ENCODE peak calls at places on chromosomes 12 and 14, in six cellular contexts. R is endothelial cell of umbilical vein, P is PC-3, V is A549, S is GM12878, N is HepG2. X is an unnamed sample.

GRCh38 chr14:104926619-104927431 is 2.1 kb downstream of the PLD4 start:
- DNase-seq in P (no peak), S (peak), V (no peak), N (no peak), R (no peak), X (no peak)

GRCh38 chr14:50675597-50675996 is 7.5 kb upstream of the SAV1 start:
- DNase-seq in V (no peak), P (peak), N (no peak), R (no peak), S (no peak), X (no peak)

GRCh38 chr12:109346920-109347319 is 780 bp upstream of the MYO1H start:
- DNase-seq in N (no peak), V (no peak), S (no peak), P (no peak), R (no peak), X (no peak)

GRCh38 chr12:91902860-91903683 is 242.6 kb downstream of the BTG1 start:
- DNase-seq in V (no peak), P (no peak), S (no peak), N (no peak), R (no peak), X (no peak)

GRCh38 chr14:89067293-89067972 is 243.0 kb downstream of the TTC8 start:
- DNase-seq in P (no peak), N (no peak), V (no peak), S (no peak), R (no peak), X (no peak)

GRCh38 chr14:68167717-68168087 is 348.1 kb downstream of the RAD51B start:
- DNase-seq in N (no peak), V (no peak), S (no peak), R (no peak), P (no peak), X (no peak)

GRCh38 chr12:51759175-51759574 is 89.3 kb downstream of the FIGNL2 start:
- DNase-seq in P (peak), R (no peak), N (no peak), S (no peak), V (no peak), X (no peak)

GRCh38 chr14:58947816-58948440 is 240.5 kb upstream of the DAAM1 start:
- DNase-seq in S (no peak), N (no peak), V (no peak), P (peak), R (peak), X (peak)

GRCh38 chr12:102095677-102096263 is 24.1 kb downstream of the NUP37 start:
- DNase-seq in V (peak), R (peak), P (peak), N (peak), S (peak), X (peak)

GRCh38 chr12:19779393-19780056 is 340.2 kb downstream of the AEBP2 start:
- DNase-seq in R (no peak), N (no peak), P (no peak), V (no peak), S (no peak), X (peak)

GRCh38 chr14:60999536-60999935 is 18.5 kb downstream of the SLC38A6 start:
- DNase-seq in S (no peak), R (no peak), P (no peak), N (no peak), V (no peak), X (no peak)

GRCh38 chr12:47718531-47718930 is 6.8 kb downstream of the ENDOU start:
- DNase-seq in R (no peak), N (no peak), P (no peak), S (no peak), V (no peak), X (no peak)

GRCh38 chr12:88113871-88114270 is 28.0 kb downstream of the CEP290 start:
- DNase-seq in R (no peak), N (no peak), V (no peak), P (peak), S (no peak), X (no peak)

GRCh38 chr14:91912035-91912434 is 35.5 kb downstream of the FBLN5 start:
- DNase-seq in S (no peak), N (no peak), P (no peak), V (no peak), R (no peak), X (no peak)
- H3K4me2 ChIP-seq in S (no peak), N (no peak), P (no peak), V (peak), R (no peak), X (no peak)

GRCh38 chr14:93544212-93544611 is 113.5 kb downstream of the UNC79 start:
- DNase-seq in S (no peak), N (no peak), V (no peak), R (no peak), P (no peak), X (no peak)
- H3K4me2 ChIP-seq in S (no peak), N (no peak), V (no peak), R (no peak), P (no peak), X (no peak)

GRCh38 chr12:132222096-132222807 is 78.0 kb downstream of the NOC4L start:
- DNase-seq in P (peak), V (peak), R (no peak), S (peak), N (peak), X (peak)
- H3K4me2 ChIP-seq in P (peak), V (peak), R (no peak), S (no peak), N (no peak), X (peak)

GRCh38 chr12:29376118-29376517 is 4.9 kb downstream of the ERGIC2 start:
- DNase-seq in R (no peak), P (no peak), V (no peak), N (no peak), S (no peak), X (no peak)
- H3K4me2 ChIP-seq in R (no peak), P (no peak), V (no peak), N (no peak), S (peak), X (no peak)

GRCh38 chr12:1882850-1883470 is 35.5 kb downstream of the CACNA2D4 start:
- DNase-seq in N (no peak), S (no peak), P (no peak), R (no peak), V (no peak), X (no peak)
- H3K4me2 ChIP-seq in N (no peak), S (no peak), P (no peak), R (no peak), V (no peak), X (no peak)

X was measured in hepatocyte.